ENCODE peak calls at places on chromosomes 11 and 22, in five cellular contexts. One of them, this sample, is unnamed.

GRCh38 chr11:46597609-46598219 is 3.9 kb upstream of the AMBRA1 start:
- DNase-seq in aorta: no peak
- DNase-seq in cardiac muscle cell: no peak
- DNase-seq in HepG2: no peak
- DNase-seq in prostate gland: no peak
- DNase-seq in this sample: no peak

GRCh38 chr22:25013634-25014033 is 61.1 kb downstream of the KIAA1671 start:
- DNase-seq in prostate gland: no peak
- DNase-seq in HepG2: no peak
- DNase-seq in cardiac muscle cell: no peak
- DNase-seq in aorta: no peak
- DNase-seq in this sample: no peak

GRCh38 chr11:40306938-40307548 is 1152.4 kb downstream of the LRRC4C start:
- DNase-seq in prostate gland: no peak
- DNase-seq in aorta: no peak
- DNase-seq in HepG2: peak; percentile 10
- DNase-seq in cardiac muscle cell: peak; percentile 56
- DNase-seq in this sample: no peak

GRCh38 chr11:3962406-3962840 is 107.0 kb downstream of the STIM1 start:
- DNase-seq in HepG2: no peak
- DNase-seq in aorta: no peak
- DNase-seq in prostate gland: no peak
- DNase-seq in cardiac muscle cell: no peak
- DNase-seq in this sample: no peak

GRCh38 chr11:133619397-133619796 is 87.1 kb upstream of the OPCML start:
- DNase-seq in cardiac muscle cell: peak; percentile 59
- DNase-seq in HepG2: no peak
- DNase-seq in prostate gland: no peak
- DNase-seq in aorta: no peak
- DNase-seq in this sample: no peak

GRCh38 chr11:133343951-133344350 is 188.3 kb downstream of the OPCML start:
- DNase-seq in HepG2: no peak
- DNase-seq in cardiac muscle cell: no peak
- DNase-seq in aorta: no peak
- DNase-seq in prostate gland: no peak
- DNase-seq in this sample: no peak

GRCh38 chr22:28773461-28773867 is 969 bp downstream of the CCDC117 start:
- DNase-seq in prostate gland: no peak
- DNase-seq in aorta: no peak
- DNase-seq in HepG2: no peak
- DNase-seq in cardiac muscle cell: no peak
- DNase-seq in this sample: no peak

GRCh38 chr11:63858628-63859550 is 20.0 kb downstream of the MARK2 start:
- DNase-seq in HepG2: peak; percentile 67
- DNase-seq in cardiac muscle cell: no peak
- DNase-seq in prostate gland: no peak
- DNase-seq in aorta: peak; percentile 63
- DNase-seq in this sample: no peak

GRCh38 chr11:26350002-26350401 is 18.1 kb downstream of the ANO3 start:
- DNase-seq in prostate gland: no peak
- DNase-seq in cardiac muscle cell: no peak
- DNase-seq in aorta: no peak
- DNase-seq in HepG2: no peak
- DNase-seq in this sample: no peak

GRCh38 chr22:27438271-27438980 is 363.1 kb downstream of the MN1 start:
- DNase-seq in cardiac muscle cell: no peak
- DNase-seq in prostate gland: peak; percentile 25
- DNase-seq in aorta: peak; percentile 72
- DNase-seq in HepG2: no peak
- DNase-seq in this sample: no peak

GRCh38 chr11:70694371-70694770 is 296.0 kb downstream of the CTTN start:
- DNase-seq in prostate gland: no peak
- DNase-seq in HepG2: no peak
- DNase-seq in aorta: no peak
- DNase-seq in cardiac muscle cell: no peak
- DNase-seq in this sample: no peak

GRCh38 chr11:61153593-61154090 is 7.6 kb downstream of the VPS37C start:
- DNase-seq in cardiac muscle cell: no peak
- DNase-seq in HepG2: no peak
- DNase-seq in aorta: no peak
- DNase-seq in prostate gland: no peak
- DNase-seq in this sample: no peak

GRCh38 chr11:61152816-61153592 is 8.2 kb downstream of the VPS37C start:
- DNase-seq in prostate gland: no peak
- DNase-seq in aorta: peak; percentile 48
- DNase-seq in HepG2: no peak
- DNase-seq in cardiac muscle cell: no peak
- DNase-seq in this sample: no peak

GRCh38 chr11:61149624-61150615 is 11.3 kb downstream of the VPS37C start:
- DNase-seq in HepG2: peak; percentile 46
- DNase-seq in aorta: peak; percentile 45
- DNase-seq in cardiac muscle cell: no peak
- DNase-seq in prostate gland: no peak
- DNase-seq in this sample: peak; percentile 60

GRCh38 chr11:61151545-61152252 is 9.5 kb downstream of the VPS37C start:
- DNase-seq in prostate gland: no peak
- DNase-seq in HepG2: no peak
- DNase-seq in aorta: peak; percentile 15
- DNase-seq in cardiac muscle cell: no peak
- DNase-seq in this sample: no peak

GRCh38 chr11:61150656-61151544 is 10.3 kb downstream of the VPS37C start:
- DNase-seq in prostate gland: no peak
- DNase-seq in cardiac muscle cell: no peak
- DNase-seq in aorta: peak; percentile 45
- DNase-seq in HepG2: no peak
- DNase-seq in this sample: peak; percentile 48
- H3K4me1 ChIP-seq in prostate gland: peaks cover 28% of the 10 kb centered on the region
- H3K4me1 ChIP-seq in cardiac muscle cell: peaks cover 46% of the 10 kb centered on the region
- H3K4me1 ChIP-seq in aorta: peaks cover 5% of the 10 kb centered on the region
- H3K4me1 ChIP-seq in HepG2: peaks cover 55% of the 10 kb centered on the region
- H3K4me1 ChIP-seq in this sample: peaks cover 36% of the 10 kb centered on the region

GRCh38 chr22:30665266-30665665 is 2.4 kb downstream of the DUSP18 start:
- DNase-seq in aorta: no peak
- DNase-seq in prostate gland: no peak
- DNase-seq in HepG2: no peak
- DNase-seq in cardiac muscle cell: no peak
- DNase-seq in this sample: no peak
- H3K4me1 ChIP-seq in aorta: no peaks in the 10 kb centered on the region
- H3K4me1 ChIP-seq in prostate gland: no peaks in the 10 kb centered on the region
- H3K4me1 ChIP-seq in HepG2: peaks cover 18% of the 10 kb centered on the region
- H3K4me1 ChIP-seq in cardiac muscle cell: peaks cover 6% of the 10 kb centered on the region
- H3K4me1 ChIP-seq in this sample: peaks cover 10% of the 10 kb centered on the region

DNA sequence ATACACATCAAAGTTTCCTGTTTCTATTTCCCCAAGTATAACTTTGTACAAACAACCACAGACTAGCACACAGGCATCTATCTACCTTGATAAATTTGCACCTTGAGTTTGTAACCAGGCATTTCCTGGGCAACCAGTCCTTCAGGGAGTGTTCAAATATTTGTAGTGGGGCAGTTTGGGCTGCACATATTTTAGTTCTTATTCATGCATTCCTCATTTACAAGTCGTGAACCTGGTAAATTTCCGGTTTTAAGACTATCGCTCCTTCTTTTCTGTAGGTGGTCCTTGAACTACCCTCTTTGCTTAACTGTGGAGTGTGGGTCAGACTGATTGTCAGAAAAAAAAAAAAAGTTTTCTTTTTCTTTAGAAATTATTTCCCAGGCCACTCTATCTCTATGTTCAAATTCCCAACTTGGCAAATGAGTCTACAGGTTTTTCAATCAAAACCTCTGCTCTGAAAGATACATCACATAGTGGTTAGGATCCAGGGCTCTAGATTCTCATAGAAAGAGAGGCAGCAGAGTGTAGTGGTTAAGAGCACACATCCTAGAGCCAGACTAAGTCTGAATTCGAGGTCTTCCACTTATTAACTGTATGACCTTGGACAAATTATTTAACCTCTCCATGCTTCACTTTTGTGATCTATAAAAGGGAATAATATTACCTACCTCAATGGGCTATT is 201.5 kb downstream of the SOX6 start:
- DNase-seq in HepG2: peak; percentile 93
- DNase-seq in aorta: no peak
- DNase-seq in cardiac muscle cell: no peak
- DNase-seq in prostate gland: no peak
- DNase-seq in this sample: no peak
- H3K4me1 ChIP-seq in HepG2: peaks cover 58% of the 10 kb centered on the region
- H3K4me1 ChIP-seq in aorta: no peaks in the 10 kb centered on the region
- H3K4me1 ChIP-seq in cardiac muscle cell: peaks cover 2% of the 10 kb centered on the region
- H3K4me1 ChIP-seq in prostate gland: no peaks in the 10 kb centered on the region
- H3K4me1 ChIP-seq in this sample: no peaks in the 10 kb centered on the region

DNA sequence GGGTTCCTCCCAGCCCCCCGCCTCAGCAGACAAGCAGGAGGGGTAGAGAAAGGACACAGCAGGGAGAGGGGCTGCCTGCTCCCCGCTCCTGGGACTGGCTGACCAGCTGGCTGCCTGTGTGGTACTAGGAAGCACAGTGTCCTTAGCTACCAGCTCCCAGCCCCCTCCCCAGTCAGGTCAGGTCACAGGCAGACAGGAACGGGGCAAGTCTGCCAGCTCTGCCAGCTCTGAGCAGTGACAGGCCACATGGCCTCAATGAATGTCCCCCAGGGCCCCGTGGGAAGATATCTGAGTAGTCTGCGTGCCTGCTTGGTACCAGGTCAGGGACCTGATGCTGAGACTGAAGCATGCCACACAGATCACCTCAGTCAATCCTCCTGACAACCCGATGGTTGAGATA is 13.6 kb upstream of the MFNG start:
- DNase-seq in HepG2: no peak
- DNase-seq in aorta: no peak
- DNase-seq in cardiac muscle cell: no peak
- DNase-seq in prostate gland: no peak
- DNase-seq in this sample: no peak
- H3K4me1 ChIP-seq in HepG2: peaks cover 59% of the 10 kb centered on the region
- H3K4me1 ChIP-seq in aorta: no peaks in the 10 kb centered on the region
- H3K4me1 ChIP-seq in cardiac muscle cell: peaks cover 18% of the 10 kb centered on the region
- H3K4me1 ChIP-seq in prostate gland: peaks cover 19% of the 10 kb centered on the region
- H3K4me1 ChIP-seq in this sample: peaks cover 43% of the 10 kb centered on the region

GRCh38 chr11:124748100-124748418 is 4.0 kb downstream of the VSIG2 start:
- DNase-seq in cardiac muscle cell: no peak
- DNase-seq in prostate gland: no peak
- DNase-seq in aorta: no peak
- DNase-seq in HepG2: no peak
- DNase-seq in this sample: no peak
- H3K4me1 ChIP-seq in cardiac muscle cell: peaks cover 10% of the 10 kb centered on the region
- H3K4me1 ChIP-seq in prostate gland: no peaks in the 10 kb centered on the region
- H3K4me1 ChIP-seq in aorta: no peaks in the 10 kb centered on the region
- H3K4me1 ChIP-seq in HepG2: peaks cover 56% of the 10 kb centered on the region
- H3K4me1 ChIP-seq in this sample: peaks cover 43% of the 10 kb centered on the region

This sample was measured in upper lobe of right lung.